ENCODE peak calls at places on chromosomes 4 and X, in five cellular contexts. N is endothelial cell of umbilical vein, Z is tibial nerve, A is Peyer's patch, E is uterus. R is an unnamed sample.

GRCh38 chrX:9724711-9725110 is 40.9 kb downstream of the GPR143 start:
- DNase-seq in N (no peak), Z (no peak), A (no peak), E (no peak), R (no peak)

GRCh38 chr4:63618883-63619573 is 790.2 kb downstream of the TECRL start:
- DNase-seq in N (no peak), Z (no peak), A (no peak), E (no peak), R (no peak)

GRCh38 chr4:120773641-120774040 is 148.9 kb downstream of the PRDM5 start:
- DNase-seq in N (no peak), Z (no peak), A (no peak), E (no peak), R (no peak)

GRCh38 chr4:5399790-5400421 is 308.5 kb downstream of the EVC2 start:
- DNase-seq in N (peak; percentile 25), Z (no peak), A (no peak), E (no peak), R (no peak)

GRCh38 chrX:13360146-13360545 is 40.3 kb upstream of the ATXN3L start:
- DNase-seq in N (no peak), Z (no peak), A (no peak), E (no peak), R (peak; percentile 66)

GRCh38 chr4:151184523-151185458 is 85.4 kb downstream of the RPS3A start:
- DNase-seq in N (peak; percentile 89), Z (no peak), A (no peak), E (no peak), R (no peak)

GRCh38 chrX:13432376-13432775 is 112.5 kb upstream of the ATXN3L start:
- DNase-seq in N (peak; percentile 83), Z (peak; percentile 12), A (no peak), E (peak; percentile 86), R (peak; percentile 44)

GRCh38 chr4:153448003-153448731 is 18.0 kb upstream of the TMEM131L start:
- DNase-seq in N (no peak), Z (no peak), A (no peak), E (no peak), R (no peak)

GRCh38 chrX:108122748-108123147 is 31.2 kb downstream of the ATG4A start:
- DNase-seq in N (peak; percentile 41), Z (no peak), A (no peak), E (no peak), R (no peak)

GRCh38 chr4:109473824-109474223 is 40.2 kb downstream of the SEC24B start:
- DNase-seq in N (peak; percentile 20), Z (no peak), A (no peak), E (no peak), R (no peak)

GRCh38 chr4:149676076-149676475 is 139.6 kb downstream of the IQCM start:
- DNase-seq in N (peak; percentile 6), Z (no peak), A (no peak), E (no peak), R (no peak)

GRCh38 chrX:54786972-54787371 is 11.1 kb downstream of the ITIH6 start:
- DNase-seq in N (no peak), Z (no peak), A (no peak), E (no peak), R (no peak)

GRCh38 chrX:39642071-39642470 is 455.7 kb downstream of the BCOR start:
- DNase-seq in N (peak; percentile 1), Z (no peak), A (no peak), E (no peak), R (no peak)

GRCh38 chr4:8351931-8352367 is 82.4 kb downstream of the HTRA3 start:
- DNase-seq in N (no peak), Z (no peak), A (no peak), E (peak; percentile 65), R (no peak)

GRCh38 chrX:95248386-95248785 is 1436.3 kb upstream of the DIAPH2 start:
- DNase-seq in N (no peak), Z (no peak), A (no peak), E (no peak), R (no peak)

GRCh38 chrX:154000051-154000450 is 19.7 kb downstream of the IRAK1 start:
- DNase-seq in N (no peak), Z (no peak), A (no peak), E (no peak), R (no peak)

GRCh38 chrX:9141496-9141895 is 107.6 kb upstream of the FAM9B start:
- DNase-seq in N (no peak), Z (no peak), A (no peak), E (no peak), R (no peak)

GRCh38 chr4:113899260-113900177 is 79.9 kb downstream of the ARSJ start:
- DNase-seq in N (no peak), Z (no peak), A (no peak), E (no peak), R (no peak)

GRCh38 chr4:140247237-140247636 is 93.3 kb upstream of the MAML3 start:
- DNase-seq in N (no peak), Z (no peak), A (no peak), E (no peak), R (no peak)

GRCh38 chr4:126779446-126780166 is 853.2 kb upstream of the INTU start:
- DNase-seq in N (no peak), Z (no peak), A (no peak), E (no peak), R (no peak)

GRCh38 chrX:106670631-106671030 is 55.9 kb upstream of the RNF128 start:
- DNase-seq in N (no peak), Z (no peak), A (no peak), E (no peak), R (no peak)

GRCh38 chrX:40177942-40178715 is 80.4 kb upstream of the BCOR start:
- DNase-seq in N (no peak), Z (no peak), A (no peak), E (no peak), R (no peak)

GRCh38 chr4:45241976-45242375 is 515.6 kb upstream of the GNPDA2 start:
- DNase-seq in N (no peak), Z (no peak), A (no peak), E (no peak), R (no peak)

GRCh38 chrX:129779086-129779672 is 570 bp upstream of the SASH3 start:
- DNase-seq in N (no peak), Z (no peak), A (no peak), E (no peak), R (no peak)

GRCh38 chrX:15567886-15568616 is 32.7 kb downstream of the ACE2 start:
- DNase-seq in N (peak; percentile 21), Z (no peak), A (no peak), E (no peak), R (no peak)

GRCh38 chrX:26192204-26192603 is at the start of gene MAGEB6:
- DNase-seq in N (no peak), Z (no peak), A (no peak), E (no peak), R (no peak)

GRCh38 chr4:138775890-138776289 is 239.7 kb upstream of the NOCT start:
- DNase-seq in N (no peak), Z (no peak), A (no peak), E (no peak), R (no peak)

GRCh38 chr4:104677122-104677521 is 182.4 kb upstream of the CXXC4 start:
- DNase-seq in N (no peak), Z (no peak), A (no peak), E (no peak), R (no peak)

GRCh38 chr4:152021788-152022438 is 261.1 kb upstream of the GATB start:
- DNase-seq in N (no peak), Z (peak; percentile 21), A (no peak), E (no peak), R (no peak)

GRCh38 chr4:122293374-122294365 is 85.1 kb upstream of the ADAD1 start:
- DNase-seq in N (no peak), Z (no peak), A (no peak), E (no peak), R (no peak)

GRCh38 chrX:68681443-68681941 is 34.0 kb downstream of the STARD8 start:
- DNase-seq in N (no peak), Z (no peak), A (no peak), E (no peak), R (no peak)

GRCh38 chrX:120299928-120300327 is 11.3 kb downstream of the TMEM255A start:
- DNase-seq in N (no peak), Z (no peak), A (no peak), E (no peak), R (no peak)

GRCh38 chr4:13627606-13628301 is at the start of gene BOD1L1:
- DNase-seq in N (peak; percentile 91), Z (peak; percentile 65), A (peak; percentile 93), E (peak; percentile 86), R (peak; percentile 84)
- TF ChIP-seq POLR2A in N (peak; percentile 98), Z (peak; percentile 57), A (peak; percentile 70), E (peak; percentile 74), R (peak; percentile 69)

DNA sequence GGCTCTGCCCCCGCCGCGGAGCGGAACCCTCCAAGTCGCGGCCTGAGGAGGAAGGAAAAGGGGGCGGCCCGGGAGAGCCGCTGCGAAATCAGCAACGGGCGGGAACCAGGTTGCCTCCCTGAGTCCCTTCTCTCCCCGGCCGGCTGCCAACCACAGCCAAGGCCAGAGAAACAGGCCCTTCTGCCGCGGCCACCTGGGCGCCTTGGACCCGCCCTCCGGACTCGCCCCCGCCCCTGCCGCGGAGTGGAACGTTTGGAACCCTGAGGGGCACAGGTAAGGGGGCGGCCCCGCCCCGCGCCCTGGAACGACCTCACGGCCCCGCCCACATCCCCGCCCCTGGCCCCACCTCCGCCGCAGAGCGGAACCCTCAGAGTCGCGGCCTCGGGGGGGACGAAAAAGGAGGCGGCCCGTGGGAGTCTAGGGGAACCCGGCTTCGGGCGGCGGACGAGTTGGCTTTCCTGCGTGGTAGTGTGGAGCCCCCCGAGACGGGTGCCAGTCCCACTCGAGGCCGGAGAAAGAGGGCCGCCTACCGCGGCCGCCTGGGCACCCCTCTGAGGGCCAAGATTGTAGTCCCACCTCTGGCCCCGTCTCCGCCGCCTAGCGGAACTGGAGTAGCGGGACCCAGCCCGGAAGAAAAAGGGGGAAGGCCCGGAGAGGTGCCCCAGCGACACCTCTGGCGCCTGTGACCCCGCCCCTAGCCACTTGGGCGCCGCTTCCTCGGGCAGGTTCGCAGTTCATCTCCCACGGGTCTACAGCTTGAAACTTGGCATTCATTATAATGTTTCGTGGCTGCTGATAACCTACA is 669 bp upstream of the PHKA2 start:
- DNase-seq in N (peak; percentile 70), Z (peak; percentile 49), A (peak; percentile 89), E (peak; percentile 73), R (peak; percentile 55)
- TF ChIP-seq POLR2A in N (peak; percentile 45), Z (no peak), A (peak; percentile 18), E (no peak), R (peak; percentile 81)

DNA sequence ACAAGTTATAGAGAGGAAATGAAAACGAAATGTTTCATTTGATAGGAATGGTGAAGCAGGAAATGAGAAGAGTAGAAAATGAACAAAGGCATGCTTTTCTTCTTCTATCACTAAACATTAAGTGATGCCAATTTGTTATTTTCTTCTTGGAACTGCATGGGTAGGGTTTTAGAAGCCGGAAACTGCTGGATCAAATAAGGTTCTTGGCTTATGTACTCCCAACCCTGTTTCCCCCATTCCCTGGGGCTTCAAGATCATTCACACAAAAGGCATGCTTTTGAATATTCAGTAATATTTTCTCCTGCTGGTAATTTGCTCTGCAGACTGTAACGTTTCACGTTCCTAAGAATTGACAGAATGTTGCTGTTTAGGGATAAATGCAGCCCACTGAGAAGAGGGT is 224.1 kb downstream of the NLGN4X start:
- DNase-seq in N (no peak), Z (no peak), A (no peak), E (no peak), R (no peak)
- TF ChIP-seq POLR2A in N (no peak), Z (no peak), A (no peak), E (no peak), R (no peak)

DNA sequence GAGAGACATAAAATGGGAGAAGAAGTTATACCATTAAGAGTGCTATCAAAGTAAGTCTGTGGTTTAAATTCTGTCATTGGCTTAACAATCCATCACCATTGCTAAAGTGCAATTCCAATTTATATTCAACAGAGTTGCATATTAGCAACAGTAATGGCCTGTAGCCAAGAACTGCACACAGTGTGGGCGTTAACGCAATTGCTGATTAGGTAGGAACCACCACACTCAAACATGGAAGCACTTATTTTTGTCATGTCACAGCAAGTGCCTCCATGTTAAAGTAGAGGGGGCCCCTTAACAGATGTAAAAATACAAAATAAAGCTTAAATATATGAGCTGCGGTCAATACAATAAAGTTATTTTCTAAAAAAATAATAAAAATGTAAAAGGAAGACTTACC is 10.8 kb downstream of the LARP7 start:
- DNase-seq in N (no peak), Z (no peak), A (no peak), E (no peak), R (no peak)
- TF ChIP-seq POLR2A in N (no peak), Z (no peak), A (no peak), E (no peak), R (no peak)